ENCODE peak calls at places on chromosome 1, in five cellular contexts. E is foreskin keratinocyte, Y is heart left ventricle, V is esophagus squamous epithelium, J is body of pancreas. P is an unnamed sample.

GRCh38 chr1:20069932-20070331 is at the start of gene PLA2G5:
- DNase-seq in E (no peak), Y (peak), V (no peak), J (peak), P (no peak)

GRCh38 chr1:31932491-31933316 is 5.5 kb downstream of the PTP4A2 start:
- DNase-seq in E (no peak), Y (no peak), V (no peak), J (no peak), P (no peak)

GRCh38 chr1:222697858-222698257 is 14.4 kb downstream of the AIDA start:
- DNase-seq in E (no peak), Y (no peak), V (no peak), J (no peak), P (no peak)

GRCh38 chr1:12143631-12144155 is 23.1 kb upstream of the TNFRSF1B start:
- DNase-seq in E (peak), Y (peak), V (no peak), J (peak), P (peak)

GRCh38 chr1:55560246-55560645 is 345.1 kb upstream of the USP24 start:
- DNase-seq in E (no peak), Y (no peak), V (no peak), J (no peak), P (no peak)

GRCh38 chr1:203152158-203153034 is 23.2 kb downstream of the MYBPH start:
- DNase-seq in E (peak), Y (no peak), V (no peak), J (no peak), P (no peak)

GRCh38 chr1:224510880-224511645 is 76.5 kb upstream of the WDR26 start:
- DNase-seq in E (no peak), Y (no peak), V (no peak), J (no peak), P (no peak)

GRCh38 chr1:84086189-84086588 is 57.9 kb upstream of the PRKACB start:
- DNase-seq in E (no peak), Y (peak), V (no peak), J (no peak), P (no peak)

GRCh38 chr1:153791856-153792253 is 16.6 kb downstream of the SLC27A3 start:
- DNase-seq in E (peak), Y (no peak), V (no peak), J (no peak), P (no peak)

GRCh38 chr1:173868266-173869107 is at the start of gene ZBTB37:
- DNase-seq in E (no peak), Y (peak), V (peak), J (peak), P (peak)

GRCh38 chr1:195097316-195097715 is 1510.9 kb downstream of the KCNT2 start:
- DNase-seq in E (peak), Y (no peak), V (no peak), J (no peak), P (no peak)

GRCh38 chr1:31727195-31727594 is 23.4 kb upstream of the COL16A1 start:
- DNase-seq in E (no peak), Y (no peak), V (no peak), J (no peak), P (no peak)

GRCh38 chr1:168279253-168279652 is 1.4 kb upstream of the TBX19 start:
- DNase-seq in E (no peak), Y (no peak), V (no peak), J (no peak), P (no peak)

GRCh38 chr1:163315773-163316374 is 5.9 kb upstream of the NUF2 start:
- DNase-seq in E (peak), Y (peak), V (no peak), J (peak), P (no peak)

GRCh38 chr1:22327411-22327810 is 124.2 kb upstream of the ZBTB40 start:
- DNase-seq in E (no peak), Y (no peak), V (no peak), J (peak), P (no peak)

GRCh38 chr1:246724001-246724724 is at the start of gene SCCPDH:
- DNase-seq in E (peak), Y (peak), V (no peak), J (peak), P (peak)

GRCh38 chr1:245932302-245932972 is 574.6 kb downstream of the SMYD3 start:
- DNase-seq in E (no peak), Y (no peak), V (no peak), J (no peak), P (no peak)

GRCh38 chr1:229370601-229371021 is 27.8 kb upstream of the CCSAP start:
- DNase-seq in E (no peak), Y (peak), V (no peak), J (no peak), P (no peak)

GRCh38 chr1:31694910-31695300 is 8.9 kb downstream of the COL16A1 start:
- DNase-seq in E (no peak), Y (no peak), V (no peak), J (no peak), P (no peak)

GRCh38 chr1:26861889-26862371 is 1.0 kb upstream of the SFN start:
- DNase-seq in E (peak), Y (no peak), V (no peak), J (no peak), P (no peak)

GRCh38 chr1:33470495-33471012 is 1.9 kb upstream of the ZSCAN20 start:
- DNase-seq in E (peak), Y (peak), V (peak), J (peak), P (peak)

GRCh38 chr1:42951588-42951987 is 7.1 kb downstream of the SLC2A1 start:
- DNase-seq in E (peak), Y (no peak), V (no peak), J (no peak), P (no peak)

GRCh38 chr1:217048104-217048707 is 325.0 kb upstream of the ESRRG start:
- DNase-seq in E (no peak), Y (no peak), V (no peak), J (no peak), P (no peak)

GRCh38 chr1:56457767-56458375 is 121.5 kb downstream of the PLPP3 start:
- DNase-seq in E (no peak), Y (no peak), V (no peak), J (no peak), P (no peak)

GRCh38 chr1:28248273-28249012 is 10.9 kb upstream of the SESN2 start:
- DNase-seq in E (peak), Y (peak), V (no peak), J (peak), P (peak)

GRCh38 chr1:27366113-27366410 is 699 bp downstream of the MAP3K6 start:
- DNase-seq in E (no peak), Y (peak), V (no peak), J (peak), P (peak)

GRCh38 chr1:230643887-230644286 is 1.6 kb downstream of the COG2 start:
- DNase-seq in E (no peak), Y (no peak), V (no peak), J (no peak), P (no peak)

DNA sequence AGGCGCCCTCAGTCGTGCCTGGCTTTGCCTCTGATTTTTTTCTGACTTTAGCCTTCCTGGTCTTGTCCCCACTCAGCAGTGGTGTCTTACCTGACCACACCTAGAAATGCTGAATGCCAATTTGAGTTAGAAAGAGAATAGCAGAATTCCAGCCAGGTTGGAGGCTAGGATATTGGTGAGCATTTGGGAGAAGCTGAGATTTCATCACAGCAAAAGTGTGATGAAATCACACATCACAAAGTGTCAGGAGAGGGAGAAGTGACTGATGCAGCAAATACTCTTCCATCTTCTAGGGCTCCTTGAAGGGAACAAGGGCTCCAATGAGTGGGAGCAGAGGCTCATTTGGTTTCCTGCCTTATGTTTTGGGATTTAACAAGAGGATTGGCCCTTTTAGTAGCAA is 34.3 kb downstream of the PIK3CD start:
- DNase-seq in E (no peak), Y (no peak), V (no peak), J (no peak), P (no peak)
- H3K27ac ChIP-seq in E (no peak), Y (no peak), V (no peak), J (no peak), P (no peak)

DNA sequence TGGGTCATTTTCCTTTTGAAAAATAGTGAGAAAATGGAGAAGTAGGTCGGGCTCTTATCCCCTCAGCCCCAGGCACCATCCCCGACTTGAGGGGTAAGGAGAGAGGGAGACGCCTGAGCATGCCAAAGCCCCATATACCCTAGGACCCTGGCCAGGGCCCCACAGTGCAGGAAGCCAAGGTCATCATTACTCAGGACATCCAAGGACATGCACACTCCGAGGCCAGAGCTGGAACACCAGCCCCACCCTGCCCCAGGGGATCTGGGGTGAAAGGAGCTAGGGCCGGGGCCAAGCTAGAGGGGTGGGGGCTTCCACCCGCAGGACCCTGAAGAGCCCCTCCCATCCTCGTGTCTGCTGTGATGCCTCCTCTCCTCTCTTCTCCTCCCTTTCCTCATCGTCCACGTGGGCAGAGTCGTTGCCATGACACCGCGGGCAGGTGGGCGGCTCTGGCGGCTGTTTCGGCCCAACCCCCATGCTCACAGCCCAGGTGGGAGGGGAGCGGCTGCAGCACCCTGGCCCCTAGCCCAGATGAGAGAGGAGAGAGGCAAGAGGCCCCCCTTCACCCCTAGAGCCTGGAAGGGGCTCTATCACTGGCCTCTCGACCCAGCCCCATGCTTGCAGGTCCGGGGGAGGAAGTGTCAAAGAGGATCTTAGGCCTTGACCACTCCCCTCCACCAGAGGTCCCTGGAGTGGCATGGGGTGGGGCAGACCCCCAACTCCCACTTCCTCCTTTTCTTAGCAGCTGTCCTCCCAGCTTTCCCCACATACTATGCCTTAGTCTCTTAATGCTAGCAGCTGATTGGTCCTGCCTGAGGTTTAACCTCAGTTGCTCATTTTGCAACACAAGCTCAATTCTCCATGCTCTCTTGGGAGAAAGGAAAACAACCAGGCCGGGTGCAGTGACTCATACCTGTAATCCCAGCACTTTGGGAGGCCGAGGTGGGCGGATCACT is 10.6 kb downstream of the DLGAP3 start:
- DNase-seq in E (no peak), Y (no peak), V (no peak), J (no peak), P (no peak)
- H3K27ac ChIP-seq in E (no peak), Y (no peak), V (no peak), J (no peak), P (no peak)

GRCh38 chr1:2136836-2137235 is 57.7 kb downstream of the FAAP20 start:
- DNase-seq in E (no peak), Y (no peak), V (no peak), J (no peak), P (no peak)

GRCh38 chr1:2134604-2135307 is 59.8 kb downstream of the FAAP20 start:
- DNase-seq in E (no peak), Y (no peak), V (no peak), J (no peak), P (peak)

GRCh38 chr1:2135425-2135824 is 59.1 kb downstream of the FAAP20 start:
- DNase-seq in E (peak), Y (peak), V (no peak), J (peak), P (peak)

GRCh38 chr1:2136386-2136821 is 58.2 kb downstream of the FAAP20 start:
- DNase-seq in E (no peak), Y (no peak), V (no peak), J (no peak), P (no peak)

GRCh38 chr1:2135866-2136265 is 58.7 kb downstream of the FAAP20 start:
- DNase-seq in E (no peak), Y (no peak), V (no peak), J (no peak), P (no peak)
- H3K27ac ChIP-seq in E (peak), Y (peak), V (peak), J (no peak), P (peak)

GRCh38 chr1:40769815-40770214 is 13.8 kb upstream of the KCNQ4 start:
- DNase-seq in E (no peak), Y (no peak), V (no peak), J (no peak), P (no peak)

GRCh38 chr1:40766017-40766416 is 17.6 kb upstream of the KCNQ4 start:
- DNase-seq in E (no peak), Y (no peak), V (no peak), J (no peak), P (no peak)

GRCh38 chr1:40766560-40766959 is 17.0 kb upstream of the KCNQ4 start:
- DNase-seq in E (no peak), Y (no peak), V (no peak), J (no peak), P (no peak)

GRCh38 chr1:40770296-40771070 is 13.1 kb upstream of the KCNQ4 start:
- DNase-seq in E (no peak), Y (no peak), V (no peak), J (no peak), P (no peak)

GRCh38 chr1:40768146-40768990 is 15.2 kb upstream of the KCNQ4 start:
- DNase-seq in E (no peak), Y (no peak), V (no peak), J (no peak), P (no peak)
- H3K27ac ChIP-seq in E (no peak), Y (peak), V (no peak), J (no peak), P (no peak)

GRCh38 chr1:184157396-184157747 is 105.8 kb downstream of the TSEN15 start:
- DNase-seq in E (no peak), Y (no peak), V (no peak), J (no peak), P (no peak)
- H3K27ac ChIP-seq in E (no peak), Y (no peak), V (no peak), J (peak), P (no peak)

P was measured in prostate gland.